ENCODE peak calls at places on chromosomes 13 and 19, in eight cellular contexts. G is CD8-positive, alpha-beta T cell; A is iPS DF 6.9; Q is left lung; Z is pancreas; X is ovary; R is mucosa of descending colon; Y is tibial nerve. K is an unnamed sample.

GRCh38 chr19:38321646-38322323 is 2.1 kb downstream of the KCNK6 start:
- DNase-seq in G (no peak), A (no peak), Q (peak; percentile 56), Z (peak; percentile 40), X (peak; percentile 90), R (no peak), Y (no peak), K (peak; percentile 73)

GRCh38 chr19:16877581-16877980 is 11.2 kb upstream of the F2RL3 start:
- DNase-seq in G (no peak), A (no peak), Q (no peak), Z (no peak), X (no peak), R (no peak), Y (no peak), K (no peak)

GRCh38 chr13:21061077-21061945 is at the start of gene LATS2:
- DNase-seq in G (peak; percentile 68), A (peak; percentile 85), Q (peak; percentile 96), Z (peak; percentile 96), X (peak; percentile 97), R (peak; percentile 94), Y (peak; percentile 96), K (peak; percentile 97)

GRCh38 chr13:94546071-94546839 is 49.7 kb downstream of the TGDS start:
- DNase-seq in G (no peak), A (no peak), Q (no peak), Z (no peak), X (no peak), R (no peak), Y (no peak), K (no peak)

GRCh38 chr19:45613926-45614725 is 12.1 kb upstream of the GPR4 start:
- DNase-seq in G (no peak), A (no peak), Q (no peak), Z (no peak), X (no peak), R (peak; percentile 63), Y (no peak), K (no peak)

GRCh38 chr13:86665842-86666241 is 866.6 kb upstream of the SLITRK6 start:
- DNase-seq in G (no peak), A (no peak), Q (no peak), Z (no peak), X (no peak), R (no peak), Y (no peak), K (no peak)

GRCh38 chr13:65378943-65379519 is 1851.1 kb downstream of the PCDH9 start:
- DNase-seq in G (no peak), A (no peak), Q (no peak), Z (no peak), X (no peak), R (no peak), Y (no peak), K (no peak)

GRCh38 chr13:99796175-99796819 is 175.3 kb downstream of the ZIC5 start:
- DNase-seq in G (peak; percentile 15), A (peak; percentile 66), Q (no peak), Z (no peak), X (no peak), R (no peak), Y (no peak), K (no peak)

GRCh38 chr19:51919606-51920005 is 7.7 kb upstream of the ZNF613 start:
- DNase-seq in G (no peak), A (no peak), Q (no peak), Z (no peak), X (no peak), R (no peak), Y (no peak), K (no peak)

GRCh38 chr13:30616927-30617314 is 799 bp upstream of the USPL1 start:
- DNase-seq in G (no peak), A (peak; percentile 27), Q (peak; percentile 65), Z (peak; percentile 62), X (no peak), R (no peak), Y (peak; percentile 52), K (peak; percentile 85)

GRCh38 chr19:53518716-53519115 is 19.2 kb upstream of the ZNF331 start:
- DNase-seq in G (no peak), A (no peak), Q (no peak), Z (no peak), X (no peak), R (no peak), Y (no peak), K (no peak)

GRCh38 chr19:53621885-53622710 is 9.7 kb upstream of the DPRX start:
- DNase-seq in G (no peak), A (no peak), Q (no peak), Z (no peak), X (no peak), R (no peak), Y (no peak), K (no peak)

GRCh38 chr19:18417250-18418033 is 1.8 kb upstream of the SSBP4 start:
- DNase-seq in G (no peak), A (no peak), Q (peak; percentile 91), Z (peak; percentile 71), X (peak; percentile 85), R (peak; percentile 88), Y (peak; percentile 63), K (peak; percentile 91)

GRCh38 chr19:18419195-18419698 is at the start of gene SSBP4:
- DNase-seq in G (peak; percentile 61), A (no peak), Q (peak; percentile 74), Z (peak; percentile 83), X (peak; percentile 86), R (peak; percentile 82), Y (no peak), K (peak; percentile 82)

GRCh38 chr19:18416778-18417249 is 2.4 kb upstream of the SSBP4 start:
- DNase-seq in G (peak; percentile 60), A (no peak), Q (peak; percentile 93), Z (peak; percentile 85), X (peak; percentile 92), R (peak; percentile 92), Y (peak; percentile 92), K (peak; percentile 92)

GRCh38 chr19:18418725-18419194 is 438 bp upstream of the SSBP4 start:
- DNase-seq in G (no peak), A (no peak), Q (no peak), Z (peak; percentile 61), X (no peak), R (peak; percentile 77), Y (no peak), K (peak; percentile 47)

GRCh38 chr19:18418034-18418724 is 1.0 kb upstream of the SSBP4 start:
- DNase-seq in G (no peak), A (no peak), Q (peak; percentile 77), Z (peak; percentile 59), X (no peak), R (peak; percentile 73), Y (no peak), K (no peak)
- H3K4me1 ChIP-seq in G (peaks cover 81% of the 10 kb centered on the region), A (peaks cover 10% of the 10 kb centered on the region), Q (peaks cover 82% of the 10 kb centered on the region), Z (peaks cover 12% of the 10 kb centered on the region), X (peaks cover 24% of the 10 kb centered on the region), R (peaks cover 43% of the 10 kb centered on the region), Y (peaks cover 45% of the 10 kb centered on the region), K (peaks cover 84% of the 10 kb centered on the region)

GRCh38 chr19:35899547-35900214 is 659 bp downstream of the NFKBID start:
- DNase-seq in G (peak; percentile 87), A (peak; percentile 48), Q (peak; percentile 91), Z (peak; percentile 82), X (peak; percentile 83), R (peak; percentile 93), Y (peak; percentile 57), K (peak; percentile 83)
- H3K4me1 ChIP-seq in G (peaks cover 45% of the 10 kb centered on the region), A (peaks cover 5% of the 10 kb centered on the region), Q (peaks cover 70% of the 10 kb centered on the region), Z (no peaks in the 10 kb centered on the region), X (peaks cover 4% of the 10 kb centered on the region), R (peaks cover 9% of the 10 kb centered on the region), Y (peaks cover 40% of the 10 kb centered on the region), K (peaks cover 28% of the 10 kb centered on the region)

GRCh38 chr13:112984501-112984900 is 15.5 kb downstream of the MCF2L start:
- DNase-seq in G (no peak), A (no peak), Q (no peak), Z (no peak), X (no peak), R (no peak), Y (no peak), K (no peak)

GRCh38 chr13:112986946-112987345 is 17.9 kb downstream of the MCF2L start:
- DNase-seq in G (no peak), A (no peak), Q (no peak), Z (no peak), X (no peak), R (no peak), Y (no peak), K (no peak)

GRCh38 chr13:112984954-112985802 is 16.2 kb downstream of the MCF2L start:
- DNase-seq in G (no peak), A (no peak), Q (no peak), Z (no peak), X (no peak), R (peak; percentile 85), Y (no peak), K (no peak)

GRCh38 chr13:112986470-112986869 is 17.5 kb downstream of the MCF2L start:
- DNase-seq in G (no peak), A (no peak), Q (no peak), Z (no peak), X (no peak), R (no peak), Y (no peak), K (no peak)

DNA sequence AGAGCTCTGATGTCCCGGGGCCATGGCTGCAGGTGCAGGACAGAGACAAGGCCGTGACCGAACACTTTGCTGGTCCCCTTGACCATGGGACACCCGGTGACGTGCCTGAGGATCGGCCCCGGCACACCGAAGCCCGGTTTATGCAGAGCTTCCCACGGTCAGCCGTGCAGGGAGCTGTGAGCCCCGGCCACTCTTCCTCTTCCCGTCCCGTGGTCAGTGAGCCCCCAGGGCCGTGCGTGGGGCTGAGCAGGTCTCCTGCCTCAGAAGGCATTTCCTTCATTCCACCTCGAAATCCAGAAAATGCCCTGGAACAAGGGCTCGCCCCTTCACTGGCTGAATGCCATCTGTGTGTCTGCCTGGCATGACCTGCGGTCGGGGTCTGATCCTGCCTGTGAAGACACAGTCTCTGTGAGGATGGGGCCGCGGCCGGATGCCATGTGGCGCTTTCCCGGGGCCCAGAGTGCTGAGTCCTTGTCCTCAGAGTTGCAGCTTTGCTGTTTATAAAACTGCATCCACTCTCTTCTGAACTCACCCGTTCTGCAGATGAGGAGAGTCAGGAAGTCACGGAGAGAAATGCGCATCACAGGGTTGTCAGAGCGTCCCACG is 16.9 kb downstream of the MCF2L start:
- DNase-seq in G (no peak), A (no peak), Q (no peak), Z (no peak), X (no peak), R (no peak), Y (no peak), K (no peak)
- H3K4me1 ChIP-seq in G (no peaks in the 10 kb centered on the region), A (no peaks in the 10 kb centered on the region), Q (peaks cover 21% of the 10 kb centered on the region), Z (no peaks in the 10 kb centered on the region), X (no peaks in the 10 kb centered on the region), R (peaks cover 19% of the 10 kb centered on the region), Y (no peaks in the 10 kb centered on the region), K (peaks cover 60% of the 10 kb centered on the region)

GRCh38 chr19:50356691-50357177 is 8.7 kb downstream of the NAPSA start:
- DNase-seq in G (no peak), A (no peak), Q (peak; percentile 27), Z (no peak), X (no peak), R (no peak), Y (no peak), K (no peak)

GRCh38 chr19:50361290-50362029 is 4.0 kb downstream of the NAPSA start:
- DNase-seq in G (no peak), A (no peak), Q (no peak), Z (no peak), X (no peak), R (no peak), Y (no peak), K (no peak)

GRCh38 chr19:50359432-50359818 is 6.0 kb downstream of the NAPSA start:
- DNase-seq in G (no peak), A (no peak), Q (peak; percentile 32), Z (no peak), X (no peak), R (no peak), Y (no peak), K (no peak)

GRCh38 chr19:50357178-50358100 is 8.0 kb downstream of the NAPSA start:
- DNase-seq in G (peak; percentile 90), A (no peak), Q (peak; percentile 83), Z (peak; percentile 79), X (peak; percentile 88), R (peak; percentile 90), Y (peak; percentile 55), K (peak; percentile 75)

GRCh38 chr19:50358483-50359431 is 6.7 kb downstream of the NAPSA start:
- DNase-seq in G (peak; percentile 77), A (no peak), Q (peak; percentile 69), Z (peak; percentile 83), X (peak; percentile 86), R (peak; percentile 80), Y (no peak), K (peak; percentile 55)
- H3K4me1 ChIP-seq in G (peaks cover 30% of the 10 kb centered on the region), A (no peaks in the 10 kb centered on the region), Q (peaks cover 24% of the 10 kb centered on the region), Z (no peaks in the 10 kb centered on the region), X (peaks cover 2% of the 10 kb centered on the region), R (no peaks in the 10 kb centered on the region), Y (no peaks in the 10 kb centered on the region), K (peaks cover 14% of the 10 kb centered on the region)

K was measured in heart right ventricle.